ENCODE peak calls at places on chromosomes 12 and 14, in seven cellular contexts. V is GM12891, J is HepG2, D is spleen, A is GM12892, T is stomach, B is SK-N-SH. G is an unnamed sample.

GRCh38 chr14:24941719-24942118 is 108.2 kb downstream of the STXBP6 start:
- DNase-seq in V (no peak), J (no peak), D (no peak), A (no peak), T (peak; percentile 66), B (no peak), G (peak; percentile 29)

GRCh38 chr14:68652433-68652690 is 140.5 kb downstream of the ZFP36L1 start:
- DNase-seq in V (no peak), J (no peak), D (peak; percentile 57), A (no peak), T (no peak), B (no peak), G (no peak)

GRCh38 chr14:99655521-99655920 is 10.6 kb downstream of the HHIPL1 start:
- DNase-seq in V (no peak), J (no peak), D (no peak), A (no peak), T (no peak), B (no peak), G (no peak)

GRCh38 chr14:92897922-92898599 is 24.9 kb upstream of the CHGA start:
- DNase-seq in V (no peak), J (no peak), D (no peak), A (no peak), T (no peak), B (no peak), G (no peak)

GRCh38 chr12:109735825-109736551 is 22.4 kb downstream of the FAM222A start:
- DNase-seq in V (no peak), J (no peak), D (no peak), A (no peak), T (peak; percentile 47), B (peak; percentile 23), G (no peak)

GRCh38 chr14:52355016-52355430 is 40.9 kb downstream of the PTGER2 start:
- DNase-seq in V (no peak), J (no peak), D (no peak), A (no peak), T (no peak), B (no peak), G (no peak)

GRCh38 chr12:93766802-93767523 is 89.8 kb downstream of the CRADD start:
- DNase-seq in V (peak; percentile 8), J (no peak), D (no peak), A (no peak), T (no peak), B (peak; percentile 41), G (peak; percentile 54)

GRCh38 chr12:114986178-114986714 is 302.3 kb upstream of the TBX3 start:
- DNase-seq in V (no peak), J (no peak), D (no peak), A (no peak), T (no peak), B (no peak), G (no peak)

GRCh38 chr14:32940066-32940651 is 1.5 kb downstream of the NPAS3 start:
- DNase-seq in V (no peak), J (no peak), D (no peak), A (no peak), T (no peak), B (no peak), G (no peak)

GRCh38 chr12:111441107-111441928 is 35.6 kb downstream of the SH2B3 start:
- DNase-seq in V (no peak), J (no peak), D (peak; percentile 44), A (no peak), T (no peak), B (no peak), G (no peak)

DNA sequence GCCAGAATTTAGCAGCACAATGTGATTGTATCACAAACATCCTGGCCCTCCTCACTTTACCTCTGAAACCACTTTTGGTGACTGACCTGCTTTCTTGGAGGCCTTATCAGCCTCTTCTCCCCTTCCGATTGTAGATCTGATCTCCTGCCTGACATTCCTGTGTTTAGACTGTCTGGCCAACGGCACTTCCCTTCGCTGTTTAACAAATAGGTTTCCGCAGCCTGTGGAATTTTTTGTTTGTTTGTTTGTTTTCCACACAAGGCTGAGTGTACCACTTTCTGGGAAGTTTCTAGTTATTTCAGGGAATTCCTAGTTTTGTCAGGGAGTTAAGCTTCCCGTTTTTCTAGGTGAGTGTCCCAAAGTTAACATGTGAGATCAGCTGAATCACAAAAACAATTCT is 65.9 kb upstream of the CDKN3 start:
- DNase-seq in V (no peak), J (no peak), D (no peak), A (no peak), T (no peak), B (no peak), G (no peak)
- TF ChIP-seq POLR2AphosphoS5 in V (no peak), J (no peak), D (no peak), A (no peak), T (no peak), B (no peak), G (no peak)

GRCh38 chr12:123254853-123255446 is 16.7 kb downstream of the CDK2AP1 start:
- DNase-seq in V (no peak), J (no peak), D (no peak), A (no peak), T (no peak), B (no peak), G (no peak)

GRCh38 chr12:123261196-123261595 is 10.5 kb downstream of the CDK2AP1 start:
- DNase-seq in V (no peak), J (no peak), D (no peak), A (no peak), T (no peak), B (no peak), G (no peak)

GRCh38 chr12:123260081-123260480 is 11.6 kb downstream of the CDK2AP1 start:
- DNase-seq in V (no peak), J (no peak), D (no peak), A (no peak), T (no peak), B (no peak), G (peak; percentile 48)

GRCh38 chr12:123263196-123263817 is 8.3 kb downstream of the CDK2AP1 start:
- DNase-seq in V (no peak), J (no peak), D (peak; percentile 41), A (no peak), T (no peak), B (no peak), G (no peak)

DNA sequence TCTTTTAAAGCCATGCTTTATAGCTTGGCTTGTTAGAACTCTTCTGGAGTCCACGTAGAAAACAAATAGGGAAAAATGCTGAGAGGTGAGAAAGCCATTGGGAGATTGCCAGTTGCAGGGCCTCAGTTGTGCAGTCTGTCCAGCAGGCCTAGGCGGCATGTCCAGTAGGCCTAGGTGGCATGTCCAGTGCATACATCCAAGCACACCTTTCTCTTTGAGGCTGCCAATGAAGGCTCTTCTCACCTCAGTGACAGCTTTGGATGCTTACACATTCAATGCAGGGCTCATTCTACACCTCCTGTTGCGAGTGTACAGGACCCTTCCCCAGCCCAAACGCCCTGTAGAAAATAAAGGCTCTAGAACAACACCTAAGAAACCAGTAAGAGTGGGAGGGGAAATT is 13.1 kb downstream of the CDK2AP1 start:
- DNase-seq in V (no peak), J (no peak), D (peak; percentile 9), A (no peak), T (no peak), B (no peak), G (no peak)
- TF ChIP-seq POLR2AphosphoS5 in V (no peak), J (no peak), D (no peak), A (no peak), T (no peak), B (no peak), G (no peak)

GRCh38 chr12:53223391-53224267 is 8.4 kb downstream of the RARG start:
- DNase-seq in V (no peak), J (no peak), D (peak; percentile 74), A (no peak), T (no peak), B (peak; percentile 61), G (no peak)

GRCh38 chr12:53223006-53223305 is 9.1 kb downstream of the RARG start:
- DNase-seq in V (no peak), J (no peak), D (peak; percentile 35), A (no peak), T (no peak), B (no peak), G (no peak)

GRCh38 chr12:53224268-53224896 is 7.6 kb downstream of the RARG start:
- DNase-seq in V (no peak), J (peak; percentile 40), D (peak; percentile 61), A (no peak), T (no peak), B (peak; percentile 69), G (peak; percentile 71)

GRCh38 chr12:53225635-53226424 is 6.2 kb downstream of the RARG start:
- DNase-seq in V (no peak), J (no peak), D (peak; percentile 58), A (no peak), T (no peak), B (no peak), G (no peak)

DNA sequence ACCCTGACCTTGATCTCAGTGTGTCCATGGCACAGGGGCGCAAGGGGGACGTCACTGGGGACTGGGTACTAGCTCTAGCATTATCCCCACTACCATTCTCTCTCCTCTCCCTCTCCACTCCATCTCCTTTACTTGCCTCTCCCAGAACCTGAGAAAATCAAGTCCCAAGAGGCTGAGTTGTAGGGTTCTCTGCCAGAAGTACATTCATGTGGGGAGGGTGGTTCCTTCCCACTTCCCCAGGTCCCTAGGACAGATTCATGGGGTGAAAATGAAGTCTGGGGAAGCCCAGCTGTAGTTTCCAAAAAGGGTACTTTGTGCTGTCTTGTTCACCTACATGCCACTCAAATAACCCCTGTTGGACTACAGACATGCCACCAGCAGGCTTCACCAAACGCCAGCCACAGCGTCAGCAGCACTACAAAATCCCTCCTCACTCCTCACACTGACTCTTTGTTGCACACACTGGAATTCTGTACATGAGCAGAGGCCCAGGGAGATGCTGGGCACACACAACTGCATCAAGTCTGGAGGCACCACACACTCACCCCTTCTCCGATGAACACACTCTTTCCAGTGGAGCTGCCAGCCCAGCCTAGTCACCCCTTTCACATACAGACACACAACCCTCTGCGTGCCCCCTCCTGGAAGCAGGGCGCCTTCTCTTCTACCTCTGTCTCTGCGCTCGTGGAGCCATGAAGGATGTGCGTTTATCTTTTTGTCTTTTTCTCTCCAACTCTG is 6.9 kb downstream of the RARG start:
- DNase-seq in V (no peak), J (no peak), D (peak; percentile 58), A (no peak), T (no peak), B (no peak), G (no peak)
- TF ChIP-seq POLR2AphosphoS5 in V (no peak), J (no peak), D (no peak), A (no peak), T (no peak), B (no peak), G (no peak)

DNA sequence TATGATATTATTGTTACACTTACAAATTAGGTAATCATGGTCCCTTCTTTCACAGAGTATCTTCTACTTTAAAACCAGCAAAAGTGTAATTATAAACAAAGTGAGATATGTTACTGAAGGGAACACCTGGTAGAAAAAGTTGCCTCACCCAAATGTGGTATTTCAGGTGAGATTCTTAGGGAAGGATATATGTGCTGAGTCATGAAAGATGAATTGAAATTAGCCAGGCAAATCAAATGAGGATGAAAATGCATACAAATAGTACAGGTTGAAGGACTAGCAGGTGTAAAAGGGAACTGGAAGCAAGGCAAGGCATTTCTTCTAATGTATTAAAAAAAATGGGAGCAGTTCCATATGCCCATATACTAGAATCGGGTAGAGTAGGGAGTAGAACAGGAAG is 220.9 kb downstream of the PRKD1 start:
- DNase-seq in V (no peak), J (no peak), D (no peak), A (no peak), T (no peak), B (no peak), G (no peak)
- TF ChIP-seq POLR2AphosphoS5 in V (no peak), J (no peak), D (no peak), A (no peak), T (no peak), B (no peak), G (no peak)

G was measured in prostate gland.